ENCODE peak calls at places on chromosomes 12 and 14, in five cellular contexts. H, O, P, L and E are unnamed samples.

GRCh38 chr12:125988545-125988944 is 923.3 kb downstream of the AACS start:
- DNase-seq in H (no peak), O (no peak), P (no peak), L (no peak), E (no peak)

GRCh38 chr14:34701808-34702207 is 12.6 kb downstream of the CFL2 start:
- DNase-seq in H (no peak), O (no peak), P (no peak), L (no peak), E (no peak)

GRCh38 chr12:95116341-95116740 is 42.9 kb upstream of the NR2C1 start:
- DNase-seq in H (no peak), O (no peak), P (no peak), L (no peak), E (no peak)

GRCh38 chr12:79687711-79688270 is 3.0 kb downstream of the PAWR start:
- DNase-seq in H (no peak), O (no peak), P (no peak), L (no peak), E (no peak)

GRCh38 chr14:73567365-73567764 is 1.6 kb upstream of the ACOT2 start:
- DNase-seq in H (no peak), O (no peak), P (no peak), L (no peak), E (no peak)

GRCh38 chr12:19288603-19289244 is 150.6 kb upstream of the AEBP2 start:
- DNase-seq in H (no peak), O (no peak), P (peak; percentile 38), L (no peak), E (no peak)

GRCh38 chr14:51865953-51866747 is 5.7 kb downstream of the GNG2 start:
- DNase-seq in H (no peak), O (no peak), P (no peak), L (no peak), E (no peak)

GRCh38 chr14:45679852-45680251 is 426.9 kb upstream of the MIS18BP1 start:
- DNase-seq in H (no peak), O (no peak), P (no peak), L (no peak), E (peak; percentile 40)

GRCh38 chr14:36207500-36207899 is 31.0 kb upstream of the PTCSC3 start:
- DNase-seq in H (no peak), O (no peak), P (no peak), L (no peak), E (no peak)

GRCh38 chr14:52063107-52063506 is 5.8 kb downstream of the NID2 start:
- DNase-seq in H (no peak), O (peak; percentile 66), P (no peak), L (no peak), E (no peak)

GRCh38 chr12:13817131-13817530 is 164.3 kb downstream of the GRIN2B start:
- DNase-seq in H (no peak), O (no peak), P (peak; percentile 6), L (no peak), E (no peak)

GRCh38 chr12:46503637-46504036 is 131.1 kb upstream of the SLC38A2 start:
- DNase-seq in H (no peak), O (no peak), P (no peak), L (no peak), E (no peak)

GRCh38 chr14:58738189-58738836 is 100.6 kb downstream of the DACT1 start:
- DNase-seq in H (no peak), O (no peak), P (no peak), L (no peak), E (peak; percentile 69)
- H3K27ac ChIP-seq in H (no peak overlapping the region), O (no peak overlapping the region), P (peak overlapping the region; percentile 31), L (no peak overlapping the region), E (peak overlapping the region; percentile 25)

DNA sequence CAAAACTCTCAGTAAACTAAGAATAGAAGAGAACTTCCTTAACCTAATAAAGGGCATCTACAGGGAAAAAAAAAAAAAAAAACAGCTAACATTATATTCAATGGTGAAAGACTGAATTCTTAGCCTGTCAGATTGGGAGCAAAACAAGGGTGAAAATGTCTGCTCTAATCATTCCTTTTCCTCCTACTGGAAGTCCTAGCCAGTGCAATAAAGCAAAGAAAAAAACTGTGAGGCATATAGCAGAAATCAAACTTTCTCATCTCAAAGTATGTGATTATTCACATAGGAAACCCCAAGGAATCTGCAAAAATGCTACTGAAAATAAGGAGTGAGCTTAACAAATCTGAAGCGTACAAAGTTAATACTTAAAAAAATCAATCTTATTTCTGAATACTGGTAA is 170.7 kb downstream of the NUAK1 start:
- DNase-seq in H (no peak), O (no peak), P (no peak), L (no peak), E (no peak)
- H3K4me3 ChIP-seq in H (no peak overlapping the region), O (no peak overlapping the region), P (no peak overlapping the region), L (no peak overlapping the region), E (no peak overlapping the region)

GRCh38 chr14:42229294-42229693 is 622.6 kb downstream of the LRFN5 start:
- DNase-seq in H (no peak), O (no peak), P (no peak), L (no peak), E (no peak)
- H3K27ac ChIP-seq in H (no peak overlapping the region), O (no peak overlapping the region), P (no peak overlapping the region), L (no peak overlapping the region), E (no peak overlapping the region)

GRCh38 chr12:22334696-22335290 is at the start of gene ST8SIA1:
- DNase-seq in H (peak; percentile 72), O (peak; percentile 52), P (peak; percentile 36), L (peak; percentile 71), E (no peak)

GRCh38 chr12:22339691-22340090 is 5.2 kb upstream of the ST8SIA1 start:
- DNase-seq in H (no peak), O (no peak), P (no peak), L (no peak), E (no peak)

GRCh38 chr12:22333186-22333745 is 1.2 kb downstream of the ST8SIA1 start:
- DNase-seq in H (no peak), O (no peak), P (no peak), L (no peak), E (no peak)

GRCh38 chr12:22332191-22332590 is 2.3 kb downstream of the ST8SIA1 start:
- DNase-seq in H (no peak), O (no peak), P (no peak), L (no peak), E (no peak)

DNA sequence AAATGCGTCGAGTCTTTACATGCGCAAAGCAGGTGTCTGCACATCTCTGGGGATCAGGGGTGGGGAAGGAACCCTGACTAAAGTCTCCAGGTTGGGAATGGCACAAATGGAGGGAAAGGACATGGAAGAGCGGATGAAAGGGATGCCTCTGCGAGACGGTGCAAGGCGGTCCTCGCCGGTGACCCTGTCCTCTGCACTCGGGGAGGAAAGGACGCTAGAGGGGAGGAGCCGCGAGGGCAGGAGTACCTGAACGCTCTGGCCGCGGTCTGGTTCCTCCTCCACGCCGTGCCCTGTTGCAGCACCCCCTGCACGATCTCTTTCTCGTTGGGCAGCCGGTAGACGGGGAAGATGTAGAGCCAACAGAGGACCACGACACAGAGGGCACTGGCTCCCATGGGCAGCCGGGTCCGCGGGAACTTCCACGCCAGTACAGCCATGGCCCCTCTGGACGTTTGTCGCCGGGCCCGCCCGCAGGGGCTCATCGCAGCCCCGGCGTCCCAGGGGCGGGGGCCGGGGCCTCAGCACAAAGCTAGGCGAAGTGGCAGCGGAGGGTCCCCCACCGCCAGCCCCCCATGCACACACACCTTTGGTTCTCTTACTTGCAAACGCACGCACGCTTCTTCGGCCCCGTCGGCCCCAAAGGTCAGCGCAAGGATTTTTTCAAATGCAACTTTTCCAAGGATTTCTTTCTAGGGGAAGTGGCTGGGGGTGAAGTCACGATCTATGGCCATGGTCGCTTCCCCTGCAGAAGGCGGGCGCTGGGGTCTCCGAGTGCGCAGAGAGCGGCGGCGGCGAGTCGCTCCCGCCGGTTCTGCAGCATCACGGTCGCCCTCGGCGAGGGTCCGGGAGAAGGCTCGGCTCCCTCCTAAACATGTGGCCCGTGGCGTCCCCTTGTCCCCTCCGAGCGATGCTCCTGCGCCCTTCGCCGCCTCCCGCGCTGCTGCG is 484 bp downstream of the ST8SIA1 start:
- DNase-seq in H (peak; percentile 45), O (peak; percentile 31), P (no peak), L (peak; percentile 66), E (no peak)
- H3K4me3 ChIP-seq in H (peak overlapping the region; percentile 55), O (peak overlapping the region; percentile 62), P (peak overlapping the region; percentile 57), L (peak overlapping the region; percentile 60), E (peak overlapping the region; percentile 38)